ENCODE peak calls at places on chromosomes 1 and 21, in eight cellular contexts. U, P, I, Z, T, B, R and G are unnamed samples.

GRCh38 chr21:37914211-37914900 is 1.9 kb downstream of the KCNJ6 start:
- DNase-seq in I (peak; percentile 28), U (peak; percentile 52), B (no peak), P (no peak), Z (no peak), R (no peak), T (no peak), G (no peak)

GRCh38 chr1:196649990-196650389 is 1.9 kb upstream of the CFH start:
- DNase-seq in T (no peak), P (no peak), U (no peak), I (no peak), Z (no peak), R (no peak), B (no peak), G (no peak)

GRCh38 chr1:119544165-119544762 is 37.3 kb downstream of the HSD3B1 start:
- DNase-seq in B (no peak), U (no peak), P (no peak), R (no peak), Z (no peak), I (peak; percentile 37), T (no peak), G (no peak)

GRCh38 chr1:214361636-214362035 is 80.7 kb downstream of the SMYD2 start:
- DNase-seq in R (no peak), U (no peak), I (no peak), T (no peak), B (no peak), Z (no peak), P (no peak), G (no peak)

GRCh38 chr1:203570805-203571204 is 55.8 kb upstream of the ATP2B4 start:
- DNase-seq in P (no peak), Z (no peak), T (no peak), I (no peak), R (no peak), B (no peak), U (no peak), G (no peak)

GRCh38 chr1:225961659-225962439 is 20.8 kb upstream of the LEFTY2 start:
- DNase-seq in U (no peak), P (no peak), T (no peak), R (no peak), Z (no peak), B (no peak), I (no peak), G (no peak)

GRCh38 chr1:36516372-36517018 is 33.8 kb upstream of the CSF3R start:
- DNase-seq in U (peak; percentile 70), I (peak; percentile 72), P (no peak), R (peak; percentile 18), B (peak; percentile 72), T (no peak), Z (no peak), G (peak; percentile 6)

GRCh38 chr1:94772230-94772641 is 47.9 kb upstream of the SLC44A3 start:
- DNase-seq in U (no peak), I (no peak), Z (no peak), B (no peak), R (no peak), P (no peak), T (no peak), G (no peak)

GRCh38 chr1:8551057-8551456 is 233.1 kb downstream of the SLC45A1 start:
- DNase-seq in Z (no peak), I (no peak), T (no peak), B (no peak), U (no peak), P (no peak), R (no peak), G (peak; percentile 26)

GRCh38 chr1:174747613-174748012 is 252.1 kb upstream of the CACYBP start:
- DNase-seq in T (no peak), Z (no peak), U (no peak), R (no peak), P (no peak), B (no peak), I (no peak), G (no peak)